ENCODE peak calls at places on chromosome 11, in eight cellular contexts. I is A549, S is right lobe of liver, H is DND-41, Q is left lung, W is mesenchymal stem cell, K is heart right ventricle, U is mucosa of descending colon. G is an unnamed sample.

GRCh38 chr11:30292545-30292944 is 30.4 kb upstream of the ARL14EP start:
- DNase-seq in K (no peak), U (no peak), I (no peak), Q (no peak), W (no peak), H (no peak), S (no peak), G (no peak)

GRCh38 chr11:47234669-47235075 is 13.9 kb downstream of the ACP2 start:
- DNase-seq in S (peak; percentile 92), U (no peak), Q (no peak), H (peak; percentile 48), W (no peak), I (peak; percentile 84), K (no peak), G (no peak)

GRCh38 chr11:119397740-119398139 is 16.2 kb upstream of the USP2 start:
- DNase-seq in H (no peak), K (no peak), W (no peak), U (no peak), Q (no peak), I (no peak), S (no peak), G (no peak)

GRCh38 chr11:79482800-79483199 is 42.0 kb upstream of the TENM4 start:
- DNase-seq in I (no peak), W (no peak), S (no peak), Q (no peak), H (no peak), K (no peak), U (no peak), G (no peak)

GRCh38 chr11:118870396-118871343 is 13.0 kb upstream of the CXCR5 start:
- DNase-seq in I (no peak), S (peak; percentile 87), Q (no peak), H (no peak), K (peak; percentile 40), W (no peak), U (no peak), G (peak; percentile 30)

GRCh38 chr11:125625594-125626380 is 824 bp downstream of the CHEK1 start:
- DNase-seq in Q (peak; percentile 90), H (peak; percentile 92), W (peak; percentile 93), K (peak; percentile 87), S (peak; percentile 89), I (peak; percentile 94), U (peak; percentile 91), G (peak; percentile 92)

GRCh38 chr11:27058456-27058855 is 17.8 kb downstream of the BBOX1 start:
- DNase-seq in Q (no peak), H (no peak), U (no peak), I (no peak), W (no peak), K (no peak), S (no peak), G (no peak)

GRCh38 chr11:12813371-12814225 is 139.4 kb downstream of the TEAD1 start:
- DNase-seq in Q (no peak), W (peak; percentile 86), S (no peak), K (peak; percentile 24), I (peak; percentile 70), H (no peak), U (no peak), G (peak; percentile 43)

GRCh38 chr11:59573216-59573615 is 42.4 kb downstream of the OSBP start:
- DNase-seq in I (no peak), U (no peak), S (no peak), Q (no peak), K (no peak), W (peak; percentile 92), H (no peak), G (no peak)

GRCh38 chr11:94583885-94584500 is 16.8 kb downstream of the PIWIL4 start:
- DNase-seq in K (no peak), U (no peak), W (peak; percentile 2), S (no peak), I (no peak), H (no peak), Q (no peak), G (no peak)

GRCh38 chr11:114049050-114049449 is 10.5 kb upstream of the ZBTB16 start:
- DNase-seq in I (no peak), U (no peak), Q (no peak), W (no peak), H (no peak), K (no peak), S (no peak), G (no peak)

GRCh38 chr11:115112779-115113178 is 391.4 kb downstream of the CADM1 start:
- DNase-seq in K (no peak), W (no peak), Q (no peak), H (no peak), I (no peak), U (no peak), S (no peak), G (no peak)

GRCh38 chr11:30282289-30282631 is 40.6 kb upstream of the ARL14EP start:
- DNase-seq in Q (no peak), K (no peak), W (no peak), S (no peak), H (peak; percentile 14), U (no peak), I (no peak), G (no peak)

GRCh38 chr11:110598725-110599124 is 113.5 kb downstream of the ARHGAP20 start:
- DNase-seq in K (no peak), H (no peak), W (no peak), U (no peak), Q (no peak), I (no peak), S (no peak), G (no peak)

GRCh38 chr11:103947566-103947919 is 88.9 kb upstream of the DDI1 start:
- DNase-seq in H (no peak), Q (no peak), W (peak; percentile 47), K (no peak), I (no peak), U (no peak), S (no peak), G (no peak)

GRCh38 chr11:34850339-34850738 is 65.8 kb downstream of the APIP start:
- DNase-seq in K (no peak), H (no peak), I (peak; percentile 18), W (peak; percentile 7), S (no peak), U (no peak), Q (no peak), G (peak; percentile 67)

GRCh38 chr11:118175031-118175531 is 1.4 kb downstream of the SCN2B start:
- DNase-seq in U (no peak), S (peak; percentile 83), K (no peak), W (no peak), I (peak; percentile 14), Q (no peak), H (no peak), G (no peak)

GRCh38 chr11:71387784-71388636 is 60.2 kb downstream of the DHCR7 start:
- DNase-seq in H (no peak), K (no peak), U (no peak), Q (no peak), I (no peak), W (no peak), S (no peak), G (no peak)

GRCh38 chr11:71393283-71393682 is 54.9 kb downstream of the DHCR7 start:
- DNase-seq in U (no peak), W (no peak), I (no peak), Q (no peak), H (no peak), S (no peak), K (no peak), G (no peak)

GRCh38 chr11:71388637-71389235 is 59.5 kb downstream of the DHCR7 start:
- DNase-seq in W (no peak), S (no peak), H (no peak), K (no peak), I (no peak), Q (no peak), U (no peak), G (no peak)

GRCh38 chr11:71391786-71392185 is 56.4 kb downstream of the DHCR7 start:
- DNase-seq in W (no peak), U (no peak), H (no peak), Q (no peak), K (no peak), I (no peak), S (no peak), G (no peak)

GRCh38 chr11:71391352-71391751 is 56.8 kb downstream of the DHCR7 start:
- DNase-seq in S (no peak), I (no peak), H (no peak), K (no peak), U (no peak), Q (no peak), W (no peak), G (no peak)
- H3K4me3 ChIP-seq in S (no peak overlapping the region), I (no peak overlapping the region), H (no peak overlapping the region), K (no peak overlapping the region), U (no peak overlapping the region), Q (no peak overlapping the region), W (no peak overlapping the region), G (no peak overlapping the region)

DNA sequence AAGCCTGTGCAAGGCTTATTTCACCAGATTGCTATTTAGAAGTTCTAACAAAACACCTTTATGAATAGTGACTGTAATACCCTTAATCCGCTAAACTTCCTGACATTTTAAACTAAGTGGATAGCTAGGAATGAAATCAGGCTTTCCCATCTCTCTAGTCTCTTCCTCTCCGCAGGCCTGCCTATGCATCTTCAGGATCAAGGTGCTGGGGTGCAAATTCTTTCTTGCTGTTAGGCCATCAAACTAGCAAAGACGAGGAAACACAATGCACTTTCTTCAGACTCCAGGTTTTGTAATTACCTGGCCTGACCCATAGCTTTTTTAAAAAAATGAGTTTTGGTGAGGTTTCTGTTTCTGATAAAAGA is 149.4 kb downstream of the DBX1 start:
- DNase-seq in K (no peak), W (no peak), I (no peak), Q (no peak), H (no peak), S (no peak), U (no peak), G (no peak)
- H3K4me1 ChIP-seq in K (peaks cover 61% of the 10 kb centered on the region), W (peaks cover 8% of the 10 kb centered on the region), I (peaks cover 58% of the 10 kb centered on the region), Q (no peaks in the 10 kb centered on the region), H (no peaks in the 10 kb centered on the region), S (no peaks in the 10 kb centered on the region), U (peaks cover 11% of the 10 kb centered on the region), G (peaks cover 4% of the 10 kb centered on the region)

DNA sequence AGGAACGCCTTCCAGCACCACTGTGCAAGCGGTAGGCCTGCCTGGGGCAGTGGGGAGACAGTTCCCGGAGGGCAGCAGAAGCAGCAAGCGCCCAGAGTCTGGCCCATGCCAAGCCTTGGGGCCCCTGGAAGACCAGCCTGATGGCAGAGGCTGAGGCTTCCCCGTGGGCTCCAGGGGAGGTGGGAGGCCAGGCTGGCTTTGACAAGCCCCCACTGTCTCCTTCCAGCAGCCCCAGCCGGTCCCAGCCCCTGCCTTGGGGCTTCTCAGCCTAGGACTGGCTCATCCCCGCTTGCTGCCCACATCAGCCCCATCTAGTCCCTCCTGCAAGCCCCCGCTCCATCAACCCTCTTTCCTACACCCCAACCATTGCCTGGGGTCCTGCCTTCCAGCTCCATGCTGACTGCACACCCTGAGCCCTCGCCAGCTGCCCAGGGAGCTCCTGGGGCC is 46.7 kb downstream of the IGF2 start:
- DNase-seq in I (no peak), U (peak; percentile 31), Q (no peak), S (no peak), K (no peak), W (no peak), H (no peak), G (no peak)
- H3K4me3 ChIP-seq in I (no peak overlapping the region), U (no peak overlapping the region), Q (no peak overlapping the region), S (no peak overlapping the region), K (no peak overlapping the region), W (no peak overlapping the region), H (no peak overlapping the region), G (no peak overlapping the region)

DNA sequence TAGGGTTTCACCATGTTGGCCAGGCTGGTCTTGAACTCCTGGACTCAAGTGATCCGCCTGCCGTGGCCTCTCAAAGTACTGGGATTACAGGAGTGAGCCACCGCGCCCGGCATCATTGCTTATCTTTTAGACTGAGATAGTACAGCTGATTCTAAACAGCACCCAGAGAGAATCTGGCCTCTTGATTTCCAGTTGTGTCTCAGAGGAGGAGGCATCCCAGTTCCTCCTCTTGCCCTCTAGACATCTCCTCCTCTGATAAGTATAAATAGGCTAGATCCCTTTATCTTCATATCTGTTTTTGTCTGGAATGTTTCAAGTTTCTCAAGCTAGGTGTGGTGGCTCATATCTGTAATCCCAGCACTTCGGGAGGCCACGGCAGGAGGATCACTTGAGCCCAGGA is 7.0 kb downstream of the MARK2 start:
- DNase-seq in W (no peak), S (no peak), U (no peak), I (no peak), Q (no peak), H (no peak), K (no peak), G (no peak)
- H3K4me1 ChIP-seq in W (peaks cover 13% of the 10 kb centered on the region), S (no peaks in the 10 kb centered on the region), U (peaks cover 58% of the 10 kb centered on the region), I (peaks cover 41% of the 10 kb centered on the region), Q (peaks cover 28% of the 10 kb centered on the region), H (peaks cover 31% of the 10 kb centered on the region), K (peaks cover 69% of the 10 kb centered on the region), G (peaks cover 30% of the 10 kb centered on the region)